ENCODE peak calls at places on chromosomes 13 and 19, in five cellular contexts. One of them, this sample, is unnamed.

GRCh38 chr13:91313103-91313502 is 34.4 kb upstream of the MIR17HG start:
- DNase-seq in NCI-H146: peak
- DNase-seq in activated naive CD8-positive, alpha-beta T cell treated with anti-CD3 and anti-CD28 coated beads for 36 hours: peak
- DNase-seq in activated CD4-positive, alpha-beta T cell treated with anti-CD3 and anti-CD28 coated beads, Interleukin-2, amount 50 U/mL, for 24 hours: peak
- DNase-seq in GDM1: peak
- DNase-seq in this sample: no peak

GRCh38 chr19:29387586-29387985 is 138.2 kb upstream of the VSTM2B start:
- DNase-seq in NCI-H146: no peak
- DNase-seq in activated CD4-positive, alpha-beta T cell treated with anti-CD3 and anti-CD28 coated beads, Interleukin-2, amount 50 U/mL, for 24 hours: no peak
- DNase-seq in GDM1: no peak
- DNase-seq in activated naive CD8-positive, alpha-beta T cell treated with anti-CD3 and anti-CD28 coated beads for 36 hours: no peak
- DNase-seq in this sample: no peak

GRCh38 chr19:7442423-7442822 is 46.4 kb downstream of the PEX11G start:
- DNase-seq in activated CD4-positive, alpha-beta T cell treated with anti-CD3 and anti-CD28 coated beads, Interleukin-2, amount 50 U/mL, for 24 hours: no peak
- DNase-seq in GDM1: no peak
- DNase-seq in NCI-H146: no peak
- DNase-seq in activated naive CD8-positive, alpha-beta T cell treated with anti-CD3 and anti-CD28 coated beads for 36 hours: no peak
- DNase-seq in this sample: no peak

GRCh38 chr19:38263696-38264485 is 482 bp upstream of the SPINT2 start:
- DNase-seq in GDM1: peak
- DNase-seq in activated CD4-positive, alpha-beta T cell treated with anti-CD3 and anti-CD28 coated beads, Interleukin-2, amount 50 U/mL, for 24 hours: peak
- DNase-seq in activated naive CD8-positive, alpha-beta T cell treated with anti-CD3 and anti-CD28 coated beads for 36 hours: peak
- DNase-seq in NCI-H146: peak
- DNase-seq in this sample: peak

GRCh38 chr19:13401388-13401787 is 104.9 kb downstream of the CACNA1A start:
- DNase-seq in GDM1: no peak
- DNase-seq in NCI-H146: no peak
- DNase-seq in activated CD4-positive, alpha-beta T cell treated with anti-CD3 and anti-CD28 coated beads, Interleukin-2, amount 50 U/mL, for 24 hours: no peak
- DNase-seq in activated naive CD8-positive, alpha-beta T cell treated with anti-CD3 and anti-CD28 coated beads for 36 hours: no peak
- DNase-seq in this sample: no peak

GRCh38 chr19:1315470-1316166 is 29.9 kb downstream of the EFNA2 start:
- DNase-seq in activated naive CD8-positive, alpha-beta T cell treated with anti-CD3 and anti-CD28 coated beads for 36 hours: peak
- DNase-seq in activated CD4-positive, alpha-beta T cell treated with anti-CD3 and anti-CD28 coated beads, Interleukin-2, amount 50 U/mL, for 24 hours: no peak
- DNase-seq in NCI-H146: peak
- DNase-seq in GDM1: peak
- DNase-seq in this sample: peak

GRCh38 chr13:39688699-39689405 is 33.4 kb downstream of the COG6 start:
- DNase-seq in activated naive CD8-positive, alpha-beta T cell treated with anti-CD3 and anti-CD28 coated beads for 36 hours: no peak
- DNase-seq in GDM1: no peak
- DNase-seq in activated CD4-positive, alpha-beta T cell treated with anti-CD3 and anti-CD28 coated beads, Interleukin-2, amount 50 U/mL, for 24 hours: no peak
- DNase-seq in NCI-H146: no peak
- DNase-seq in this sample: no peak

GRCh38 chr13:52405767-52406494 is at the start of gene THSD1:
- DNase-seq in GDM1: no peak
- DNase-seq in activated CD4-positive, alpha-beta T cell treated with anti-CD3 and anti-CD28 coated beads, Interleukin-2, amount 50 U/mL, for 24 hours: no peak
- DNase-seq in activated naive CD8-positive, alpha-beta T cell treated with anti-CD3 and anti-CD28 coated beads for 36 hours: peak
- DNase-seq in NCI-H146: peak
- DNase-seq in this sample: no peak

GRCh38 chr19:10107817-10108367 is 1.7 kb downstream of the PPAN start:
- DNase-seq in NCI-H146: no peak
- DNase-seq in activated naive CD8-positive, alpha-beta T cell treated with anti-CD3 and anti-CD28 coated beads for 36 hours: no peak
- DNase-seq in activated CD4-positive, alpha-beta T cell treated with anti-CD3 and anti-CD28 coated beads, Interleukin-2, amount 50 U/mL, for 24 hours: no peak
- DNase-seq in GDM1: no peak
- DNase-seq in this sample: no peak

GRCh38 chr13:32297206-32297605 is 18.0 kb downstream of the ZAR1L start:
- DNase-seq in activated naive CD8-positive, alpha-beta T cell treated with anti-CD3 and anti-CD28 coated beads for 36 hours: no peak
- DNase-seq in GDM1: no peak
- DNase-seq in NCI-H146: no peak
- DNase-seq in activated CD4-positive, alpha-beta T cell treated with anti-CD3 and anti-CD28 coated beads, Interleukin-2, amount 50 U/mL, for 24 hours: no peak
- DNase-seq in this sample: no peak

GRCh38 chr19:51127755-51128154 is 3.0 kb downstream of the SIGLEC9 start:
- DNase-seq in activated CD4-positive, alpha-beta T cell treated with anti-CD3 and anti-CD28 coated beads, Interleukin-2, amount 50 U/mL, for 24 hours: no peak
- DNase-seq in NCI-H146: no peak
- DNase-seq in activated naive CD8-positive, alpha-beta T cell treated with anti-CD3 and anti-CD28 coated beads for 36 hours: no peak
- DNase-seq in GDM1: peak
- DNase-seq in this sample: peak

GRCh38 chr13:100589178-100589725 is 663 bp upstream of the GGACT start:
- DNase-seq in activated CD4-positive, alpha-beta T cell treated with anti-CD3 and anti-CD28 coated beads, Interleukin-2, amount 50 U/mL, for 24 hours: no peak
- DNase-seq in activated naive CD8-positive, alpha-beta T cell treated with anti-CD3 and anti-CD28 coated beads for 36 hours: no peak
- DNase-seq in GDM1: no peak
- DNase-seq in NCI-H146: peak
- DNase-seq in this sample: no peak

GRCh38 chr19:55962186-55962585 is 14.6 kb downstream of the NLRP8 start:
- DNase-seq in activated CD4-positive, alpha-beta T cell treated with anti-CD3 and anti-CD28 coated beads, Interleukin-2, amount 50 U/mL, for 24 hours: no peak
- DNase-seq in NCI-H146: no peak
- DNase-seq in GDM1: no peak
- DNase-seq in activated naive CD8-positive, alpha-beta T cell treated with anti-CD3 and anti-CD28 coated beads for 36 hours: no peak
- DNase-seq in this sample: no peak

GRCh38 chr13:32025730-32026129 is 5.8 kb upstream of the FRY start:
- DNase-seq in GDM1: no peak
- DNase-seq in activated CD4-positive, alpha-beta T cell treated with anti-CD3 and anti-CD28 coated beads, Interleukin-2, amount 50 U/mL, for 24 hours: no peak
- DNase-seq in activated naive CD8-positive, alpha-beta T cell treated with anti-CD3 and anti-CD28 coated beads for 36 hours: no peak
- DNase-seq in NCI-H146: peak
- DNase-seq in this sample: no peak

GRCh38 chr19:43560687-43561086 is 14.6 kb downstream of the XRCC1 start:
- DNase-seq in NCI-H146: no peak
- DNase-seq in activated naive CD8-positive, alpha-beta T cell treated with anti-CD3 and anti-CD28 coated beads for 36 hours: peak
- DNase-seq in activated CD4-positive, alpha-beta T cell treated with anti-CD3 and anti-CD28 coated beads, Interleukin-2, amount 50 U/mL, for 24 hours: no peak
- DNase-seq in GDM1: no peak
- DNase-seq in this sample: no peak

GRCh38 chr13:81320516-81320915 is 979.6 kb upstream of the SPRY2 start:
- DNase-seq in activated naive CD8-positive, alpha-beta T cell treated with anti-CD3 and anti-CD28 coated beads for 36 hours: no peak
- DNase-seq in NCI-H146: no peak
- DNase-seq in GDM1: no peak
- DNase-seq in activated CD4-positive, alpha-beta T cell treated with anti-CD3 and anti-CD28 coated beads, Interleukin-2, amount 50 U/mL, for 24 hours: no peak
- DNase-seq in this sample: no peak

GRCh38 chr13:42836930-42837329 is 55.5 kb downstream of the FAM216B start:
- DNase-seq in activated naive CD8-positive, alpha-beta T cell treated with anti-CD3 and anti-CD28 coated beads for 36 hours: no peak
- DNase-seq in activated CD4-positive, alpha-beta T cell treated with anti-CD3 and anti-CD28 coated beads, Interleukin-2, amount 50 U/mL, for 24 hours: no peak
- DNase-seq in NCI-H146: peak
- DNase-seq in GDM1: no peak
- DNase-seq in this sample: no peak

GRCh38 chr19:42965204-42965603 is 28.2 kb upstream of the PSG7 start:
- DNase-seq in activated naive CD8-positive, alpha-beta T cell treated with anti-CD3 and anti-CD28 coated beads for 36 hours: no peak
- DNase-seq in GDM1: no peak
- DNase-seq in activated CD4-positive, alpha-beta T cell treated with anti-CD3 and anti-CD28 coated beads, Interleukin-2, amount 50 U/mL, for 24 hours: no peak
- DNase-seq in NCI-H146: no peak
- DNase-seq in this sample: no peak

GRCh38 chr19:54388001-54388802 is 23.5 kb upstream of the LAIR1 start:
- DNase-seq in activated naive CD8-positive, alpha-beta T cell treated with anti-CD3 and anti-CD28 coated beads for 36 hours: peak
- DNase-seq in GDM1: peak
- DNase-seq in NCI-H146: peak
- DNase-seq in activated CD4-positive, alpha-beta T cell treated with anti-CD3 and anti-CD28 coated beads, Interleukin-2, amount 50 U/mL, for 24 hours: no peak
- DNase-seq in this sample: peak

GRCh38 chr19:8030906-8031305 is 21.7 kb upstream of the CCL25 start:
- DNase-seq in activated naive CD8-positive, alpha-beta T cell treated with anti-CD3 and anti-CD28 coated beads for 36 hours: no peak
- DNase-seq in activated CD4-positive, alpha-beta T cell treated with anti-CD3 and anti-CD28 coated beads, Interleukin-2, amount 50 U/mL, for 24 hours: no peak
- DNase-seq in GDM1: no peak
- DNase-seq in NCI-H146: no peak
- DNase-seq in this sample: no peak

GRCh38 chr13:99959127-99959529 is 12.4 kb downstream of the ZIC5 start:
- DNase-seq in NCI-H146: no peak
- DNase-seq in activated naive CD8-positive, alpha-beta T cell treated with anti-CD3 and anti-CD28 coated beads for 36 hours: no peak
- DNase-seq in GDM1: no peak
- DNase-seq in activated CD4-positive, alpha-beta T cell treated with anti-CD3 and anti-CD28 coated beads, Interleukin-2, amount 50 U/mL, for 24 hours: no peak
- DNase-seq in this sample: no peak

GRCh38 chr13:48560657-48561337 is 27.9 kb upstream of the RCBTB2 start:
- DNase-seq in NCI-H146: no peak
- DNase-seq in activated CD4-positive, alpha-beta T cell treated with anti-CD3 and anti-CD28 coated beads, Interleukin-2, amount 50 U/mL, for 24 hours: no peak
- DNase-seq in activated naive CD8-positive, alpha-beta T cell treated with anti-CD3 and anti-CD28 coated beads for 36 hours: no peak
- DNase-seq in GDM1: no peak
- DNase-seq in this sample: no peak

GRCh38 chr19:2619076-2619475 is 83.4 kb downstream of the GNG7 start:
- DNase-seq in activated naive CD8-positive, alpha-beta T cell treated with anti-CD3 and anti-CD28 coated beads for 36 hours: no peak
- DNase-seq in activated CD4-positive, alpha-beta T cell treated with anti-CD3 and anti-CD28 coated beads, Interleukin-2, amount 50 U/mL, for 24 hours: no peak
- DNase-seq in GDM1: no peak
- DNase-seq in NCI-H146: no peak
- DNase-seq in this sample: no peak

GRCh38 chr13:100541882-100542545 is 46.6 kb downstream of the GGACT start:
- DNase-seq in activated CD4-positive, alpha-beta T cell treated with anti-CD3 and anti-CD28 coated beads, Interleukin-2, amount 50 U/mL, for 24 hours: no peak
- DNase-seq in activated naive CD8-positive, alpha-beta T cell treated with anti-CD3 and anti-CD28 coated beads for 36 hours: no peak
- DNase-seq in NCI-H146: no peak
- DNase-seq in GDM1: no peak
- DNase-seq in this sample: no peak

GRCh38 chr13:100300708-100301107 is 211.8 kb downstream of the PCCA start:
- DNase-seq in activated naive CD8-positive, alpha-beta T cell treated with anti-CD3 and anti-CD28 coated beads for 36 hours: no peak
- DNase-seq in NCI-H146: no peak
- DNase-seq in GDM1: no peak
- DNase-seq in activated CD4-positive, alpha-beta T cell treated with anti-CD3 and anti-CD28 coated beads, Interleukin-2, amount 50 U/mL, for 24 hours: no peak
- DNase-seq in this sample: no peak

GRCh38 chr19:41546386-41546789 is 29.6 kb upstream of the CEACAM21 start:
- DNase-seq in activated CD4-positive, alpha-beta T cell treated with anti-CD3 and anti-CD28 coated beads, Interleukin-2, amount 50 U/mL, for 24 hours: no peak
- DNase-seq in activated naive CD8-positive, alpha-beta T cell treated with anti-CD3 and anti-CD28 coated beads for 36 hours: no peak
- DNase-seq in NCI-H146: no peak
- DNase-seq in GDM1: peak
- DNase-seq in this sample: peak

GRCh38 chr13:48727252-48728011 is 73.7 kb downstream of the CYSLTR2 start:
- DNase-seq in activated CD4-positive, alpha-beta T cell treated with anti-CD3 and anti-CD28 coated beads, Interleukin-2, amount 50 U/mL, for 24 hours: no peak
- DNase-seq in GDM1: no peak
- DNase-seq in activated naive CD8-positive, alpha-beta T cell treated with anti-CD3 and anti-CD28 coated beads for 36 hours: no peak
- DNase-seq in NCI-H146: no peak
- DNase-seq in this sample: no peak

GRCh38 chr13:111262715-111263114 is 57.7 kb upstream of the TEX29 start:
- DNase-seq in activated naive CD8-positive, alpha-beta T cell treated with anti-CD3 and anti-CD28 coated beads for 36 hours: no peak
- DNase-seq in activated CD4-positive, alpha-beta T cell treated with anti-CD3 and anti-CD28 coated beads, Interleukin-2, amount 50 U/mL, for 24 hours: no peak
- DNase-seq in NCI-H146: no peak
- DNase-seq in GDM1: no peak
- DNase-seq in this sample: no peak

GRCh38 chr19:28009696-28010095 is 1203.3 kb downstream of the UQCRFS1 start:
- DNase-seq in activated naive CD8-positive, alpha-beta T cell treated with anti-CD3 and anti-CD28 coated beads for 36 hours: no peak
- DNase-seq in NCI-H146: no peak
- DNase-seq in GDM1: no peak
- DNase-seq in activated CD4-positive, alpha-beta T cell treated with anti-CD3 and anti-CD28 coated beads, Interleukin-2, amount 50 U/mL, for 24 hours: no peak
- DNase-seq in this sample: no peak

GRCh38 chr19:31334849-31335624 is 14.2 kb downstream of the TSHZ3 start:
- DNase-seq in activated naive CD8-positive, alpha-beta T cell treated with anti-CD3 and anti-CD28 coated beads for 36 hours: no peak
- DNase-seq in NCI-H146: no peak
- DNase-seq in GDM1: no peak
- DNase-seq in activated CD4-positive, alpha-beta T cell treated with anti-CD3 and anti-CD28 coated beads, Interleukin-2, amount 50 U/mL, for 24 hours: no peak
- DNase-seq in this sample: no peak

GRCh38 chr13:27171244-27171829 is at the start of gene USP12:
- DNase-seq in activated naive CD8-positive, alpha-beta T cell treated with anti-CD3 and anti-CD28 coated beads for 36 hours: peak
- DNase-seq in NCI-H146: peak
- DNase-seq in GDM1: peak
- DNase-seq in activated CD4-positive, alpha-beta T cell treated with anti-CD3 and anti-CD28 coated beads, Interleukin-2, amount 50 U/mL, for 24 hours: peak
- DNase-seq in this sample: no peak